ENCODE peak calls at places on chromosomes 2 and 18, in ten cellular contexts. T is ELF-1; R is nucleus accumbens; Y is stimulated activated CD4-positive, alpha-beta T cell treated with anti-CD3 and anti-CD28 coated beads, TNF-alpha, amount 100 ng/mL, for 24 hours; A is myocyte; G is A549; O is HuH-7; J is NCI-H524; U is NCI-H2029 treated with DMSO at 0.1 percent for 48 hours; B is mesendoderm. I is an unnamed sample.

GRCh38 chr18:23135679-23136325 is 517 bp downstream of the CABLES1 start:
- DNase-seq in T (peak), R (no peak), Y (peak), A (peak), G (no peak), O (peak), J (no peak), U (no peak), B (peak), I (no peak)

GRCh38 chr2:187136646-187137045 is 287.7 kb upstream of the ZSWIM2 start:
- DNase-seq in T (no peak), R (no peak), Y (no peak), A (no peak), G (no peak), O (no peak), J (no peak), U (no peak), B (no peak), I (no peak)

GRCh38 chr2:135183822-135184221 is 131.7 kb downstream of the RAB3GAP1 start:
- DNase-seq in T (no peak), R (no peak), Y (no peak), A (no peak), G (no peak), O (no peak), J (no peak), U (no peak), B (no peak), I (no peak)

GRCh38 chr18:54228364-54228763 is 3.9 kb upstream of the MBD2 start:
- DNase-seq in T (peak), R (no peak), Y (no peak), A (no peak), G (no peak), O (no peak), J (no peak), U (no peak), B (peak), I (no peak)

GRCh38 chr2:198347349-198347748 is 543.0 kb downstream of the PLCL1 start:
- DNase-seq in T (no peak), R (no peak), Y (no peak), A (no peak), G (no peak), O (no peak), J (no peak), U (no peak), B (peak), I (no peak)

GRCh38 chr2:152234277-152234676 is 58.7 kb upstream of the STAM2 start:
- DNase-seq in T (no peak), R (no peak), Y (no peak), A (no peak), G (no peak), O (no peak), J (no peak), U (no peak), B (no peak), I (no peak)

GRCh38 chr2:108297436-108298141 is 8.9 kb downstream of the SULT1C2 start:
- DNase-seq in T (no peak), R (no peak), Y (no peak), A (peak), G (peak), O (no peak), J (no peak), U (no peak), B (no peak), I (no peak)

GRCh38 chr2:197969391-197969893 is 165.0 kb downstream of the PLCL1 start:
- DNase-seq in T (no peak), R (no peak), Y (no peak), A (no peak), G (no peak), O (no peak), J (no peak), U (no peak), B (no peak), I (no peak)

GRCh38 chr2:45743531-45744391 is 92.3 kb downstream of the PRKCE start:
- DNase-seq in T (peak), R (no peak), Y (no peak), A (no peak), G (no peak), O (no peak), J (no peak), U (no peak), B (no peak), I (no peak)

GRCh38 chr2:217994776-217995274 is 8.0 kb downstream of the TNS1 start:
- DNase-seq in T (no peak), R (no peak), Y (no peak), A (no peak), G (no peak), O (no peak), J (no peak), U (no peak), B (peak), I (no peak)

GRCh38 chr18:6222271-6222670 is 192.4 kb downstream of the L3MBTL4 start:
- DNase-seq in T (no peak), R (no peak), Y (no peak), A (no peak), G (no peak), O (no peak), J (no peak), U (no peak), B (no peak), I (no peak)

GRCh38 chr18:59881728-59882685 is 17.8 kb upstream of the PMAIP1 start:
- DNase-seq in T (peak), R (no peak), Y (peak), A (peak), G (no peak), O (peak), J (no peak), U (peak), B (peak), I (no peak)

GRCh38 chr2:9001229-9001628 is 2.3 kb downstream of the MBOAT2 start:
- DNase-seq in T (no peak), R (no peak), Y (no peak), A (no peak), G (peak), O (no peak), J (no peak), U (peak), B (no peak), I (no peak)

GRCh38 chr2:134926231-134926931 is 7.8 kb downstream of the CCNT2 start:
- DNase-seq in T (no peak), R (no peak), Y (no peak), A (no peak), G (no peak), O (no peak), J (no peak), U (no peak), B (peak), I (no peak)

GRCh38 chr2:101406867-101407266 is 19.6 kb upstream of the CREG2 start:
- DNase-seq in T (no peak), R (no peak), Y (no peak), A (peak), G (no peak), O (no peak), J (no peak), U (no peak), B (peak), I (no peak)

GRCh38 chr2:146212602-146213001 is 1632.2 kb upstream of the ACVR2A start:
- DNase-seq in T (no peak), R (no peak), Y (no peak), A (no peak), G (no peak), O (no peak), J (no peak), U (no peak), B (no peak), I (no peak)

GRCh38 chr2:232776435-232776834 is at the start of gene KCNJ13:
- DNase-seq in T (peak), R (no peak), Y (no peak), A (no peak), G (no peak), O (peak), J (no peak), U (no peak), B (peak), I (no peak)

GRCh38 chr18:24068945-24069693 is 54.6 kb downstream of the TTC39C start:
- DNase-seq in T (no peak), R (no peak), Y (no peak), A (no peak), G (no peak), O (no peak), J (no peak), U (peak), B (no peak), I (no peak)

GRCh38 chr2:119293254-119293653 is 69.6 kb downstream of the STEAP3 start:
- DNase-seq in T (no peak), R (no peak), Y (no peak), A (no peak), G (no peak), O (no peak), J (no peak), U (no peak), B (no peak), I (no peak)

GRCh38 chr2:2326053-2326452 is 5.0 kb downstream of the MYT1L start:
- DNase-seq in T (no peak), R (no peak), Y (no peak), A (no peak), G (no peak), O (no peak), J (peak), U (no peak), B (no peak), I (no peak)

GRCh38 chr2:102520009-102520408 is 47.0 kb downstream of the SLC9A4 start:
- DNase-seq in T (peak), R (no peak), Y (peak), A (peak), G (peak), O (peak), J (no peak), U (no peak), B (peak), I (peak)

GRCh38 chr2:185811580-185811979 is 73.0 kb downstream of the FSIP2 start:
- DNase-seq in T (peak), R (no peak), Y (no peak), A (no peak), G (no peak), O (no peak), J (no peak), U (no peak), B (peak), I (no peak)

GRCh38 chr2:127464470-127465257 is 46.4 kb downstream of the PROC start:
- DNase-seq in T (no peak), R (no peak), Y (no peak), A (no peak), G (no peak), O (no peak), J (no peak), U (no peak), B (no peak), I (no peak)

GRCh38 chr2:141063410-141063809 is 1067.4 kb downstream of the LRP1B start:
- DNase-seq in T (no peak), R (no peak), Y (no peak), A (no peak), G (no peak), O (no peak), J (no peak), U (no peak), B (peak), I (no peak)

GRCh38 chr2:204434660-204435462 is 110.4 kb upstream of the PARD3B start:
- DNase-seq in T (no peak), R (no peak), Y (no peak), A (no peak), G (no peak), O (no peak), J (no peak), U (no peak), B (peak), I (no peak)

GRCh38 chr2:111705711-111706323 is 178.2 kb downstream of the ANAPC1 start:
- DNase-seq in T (peak), R (no peak), Y (peak), A (peak), G (peak), O (no peak), J (no peak), U (no peak), B (peak), I (peak)

GRCh38 chr2:205734436-205734835 is 52.1 kb downstream of the NRP2 start:
- DNase-seq in T (peak), R (no peak), Y (no peak), A (peak), G (no peak), O (peak), J (no peak), U (no peak), B (peak), I (no peak)

GRCh38 chr18:35662293-35663062 is 80.9 kb downstream of the GALNT1 start:
- DNase-seq in T (no peak), R (no peak), Y (no peak), A (no peak), G (no peak), O (no peak), J (no peak), U (no peak), B (no peak), I (no peak)

GRCh38 chr2:214742119-214742518 is 67.4 kb downstream of the BARD1 start:
- DNase-seq in T (no peak), R (no peak), Y (no peak), A (no peak), G (no peak), O (no peak), J (no peak), U (no peak), B (no peak), I (no peak)

GRCh38 chr2:216532562-216532961 is 33.9 kb downstream of the RPL37A start:
- DNase-seq in T (no peak), R (no peak), Y (no peak), A (no peak), G (no peak), O (no peak), J (no peak), U (no peak), B (no peak), I (no peak)

GRCh38 chr2:9252002-9252357 is 45.4 kb downstream of the ASAP2 start:
- DNase-seq in T (peak), R (no peak), Y (no peak), A (peak), G (no peak), O (no peak), J (no peak), U (no peak), B (no peak), I (no peak)

GRCh38 chr18:59918320-59918755 is 18.5 kb downstream of the PMAIP1 start:
- DNase-seq in T (peak), R (no peak), Y (no peak), A (peak), G (peak), O (no peak), J (peak), U (no peak), B (peak), I (peak)

GRCh38 chr18:12056034-12056883 is 37.4 kb upstream of the ANKRD62 start:
- DNase-seq in T (no peak), R (no peak), Y (no peak), A (peak), G (no peak), O (no peak), J (no peak), U (no peak), B (no peak), I (no peak)

I was measured in HCT116.